ENCODE peak calls at places on chromosome 3, in ten cellular contexts. X, I, K, Y, B, G, C, A, U and W are unnamed samples.

GRCh38 chr3:80785475-80785874 is 976.0 kb downstream of the GBE1 start:
- DNase-seq in U (peak; percentile 9), I (no peak), X (no peak), Y (peak; percentile 19), B (no peak), A (no peak), G (no peak), K (no peak), C (no peak), W (no peak)

GRCh38 chr3:126450744-126451143 is 24.9 kb downstream of the ZXDC start:
- DNase-seq in B (no peak), A (no peak), Y (no peak), G (no peak), U (no peak), X (no peak), C (no peak), K (no peak), I (no peak), W (no peak)

GRCh38 chr3:55162031-55162784 is 234.3 kb upstream of the LRTM1 start:
- DNase-seq in B (no peak), G (no peak), Y (no peak), C (no peak), U (peak; percentile 65), I (no peak), K (no peak), A (no peak), X (no peak), W (no peak)

GRCh38 chr3:161349529-161350278 is 21.6 kb downstream of the SPTSSB start:
- DNase-seq in Y (peak; percentile 73), C (no peak), I (no peak), X (no peak), K (no peak), B (peak; percentile 88), U (peak; percentile 91), A (no peak), G (no peak), W (peak; percentile 98)

GRCh38 chr3:183278479-183279088 is 25.5 kb downstream of the B3GNT5 start:
- DNase-seq in C (no peak), X (no peak), I (no peak), U (no peak), B (no peak), G (no peak), K (no peak), A (no peak), Y (no peak), W (no peak)

GRCh38 chr3:69774029-69774428 is 34.8 kb downstream of the MITF start:
- DNase-seq in I (no peak), C (no peak), X (no peak), B (no peak), K (no peak), U (peak; percentile 9), G (no peak), Y (no peak), A (no peak), W (no peak)

GRCh38 chr3:72258786-72259185 is 473.8 kb upstream of the PROK2 start:
- DNase-seq in X (no peak), I (peak; percentile 26), U (no peak), C (no peak), A (no peak), K (no peak), G (no peak), Y (no peak), B (no peak), W (no peak)

GRCh38 chr3:127678611-127679533 is 6.1 kb downstream of the ABTB1 start:
- DNase-seq in Y (no peak), B (no peak), U (no peak), A (no peak), I (no peak), C (no peak), G (peak; percentile 35), X (no peak), K (no peak), W (no peak)

GRCh38 chr3:137191133-137191923 is 233.5 kb downstream of the IL20RB start:
- DNase-seq in K (no peak), Y (no peak), X (no peak), U (no peak), G (no peak), I (no peak), B (no peak), A (no peak), C (no peak), W (no peak)

GRCh38 chr3:32297366-32297765 is 58.9 kb downstream of the CMTM8 start:
- DNase-seq in X (no peak), I (no peak), Y (no peak), C (no peak), A (no peak), U (no peak), G (peak; percentile 51), K (no peak), B (no peak), W (no peak)

GRCh38 chr3:13877911-13878710 is 1.8 kb downstream of the WNT7A start:
- DNase-seq in G (no peak), I (peak; percentile 33), B (no peak), Y (no peak), C (peak; percentile 11), U (peak; percentile 31), A (no peak), X (no peak), K (no peak), W (no peak)

GRCh38 chr3:185781759-185782158 is 43.1 kb downstream of the IGF2BP2 start:
- DNase-seq in B (peak; percentile 70), I (no peak), X (no peak), G (no peak), Y (no peak), A (no peak), C (no peak), K (no peak), U (peak; percentile 79), W (no peak)

GRCh38 chr3:38907426-38907825 is 91.4 kb upstream of the SCN10A start:
- DNase-seq in G (no peak), U (no peak), B (peak; percentile 4), Y (no peak), X (no peak), C (no peak), I (no peak), K (no peak), A (no peak), W (no peak)

GRCh38 chr3:126009181-126009580 is 40.2 kb downstream of the ROPN1B start:
- DNase-seq in K (no peak), Y (no peak), G (no peak), B (no peak), X (no peak), I (no peak), A (no peak), U (no peak), C (no peak), W (no peak)

GRCh38 chr3:170475091-170475705 is 56.5 kb downstream of the CLDN11 start:
- DNase-seq in K (no peak), X (no peak), C (no peak), I (no peak), B (no peak), Y (no peak), G (no peak), A (no peak), U (no peak), W (no peak)

GRCh38 chr3:38454179-38454883 is 641 bp downstream of the ACVR2B start:
- DNase-seq in Y (peak; percentile 18), G (peak; percentile 73), U (peak; percentile 66), C (peak; percentile 15), X (no peak), A (peak; percentile 20), K (peak; percentile 76), I (peak; percentile 40), B (no peak), W (no peak)

GRCh38 chr3:172209333-172210321 is 170.2 kb downstream of the FNDC3B start:
- DNase-seq in U (no peak), A (no peak), Y (no peak), X (no peak), C (peak; percentile 98), B (no peak), K (no peak), I (no peak), G (no peak), W (no peak)

GRCh38 chr3:144652573-144652972 is 681.0 kb downstream of the DIPK2A start:
- DNase-seq in C (no peak), K (no peak), X (no peak), Y (no peak), U (no peak), B (no peak), G (no peak), I (no peak), A (no peak), W (no peak)

GRCh38 chr3:23055733-23056376 is 147.3 kb upstream of the UBE2E2 start:
- DNase-seq in K (no peak), A (no peak), Y (no peak), C (no peak), X (no peak), U (peak; percentile 83), B (peak; percentile 85), I (no peak), G (no peak), W (no peak)

GRCh38 chr3:23117856-23118255 is 85.3 kb upstream of the UBE2E2 start:
- DNase-seq in K (no peak), A (no peak), Y (no peak), C (no peak), X (no peak), B (no peak), I (no peak), G (no peak), U (no peak), W (no peak)

GRCh38 chr3:198028718-198029117 is 68.7 kb downstream of the LMLN start:
- DNase-seq in X (no peak), K (no peak), A (no peak), B (peak; percentile 61), G (no peak), C (no peak), U (peak; percentile 26), I (no peak), Y (no peak), W (no peak)

GRCh38 chr3:7876741-7877297 is 624.8 kb upstream of the LMCD1 start:
- DNase-seq in Y (peak; percentile 60), B (no peak), I (no peak), A (no peak), X (no peak), U (peak; percentile 47), K (no peak), G (no peak), C (no peak), W (no peak)

GRCh38 chr3:14125193-14126016 is 553 bp downstream of the TMEM43 start:
- DNase-seq in B (peak; percentile 82), Y (peak; percentile 74), K (no peak), I (peak; percentile 58), A (peak; percentile 27), C (no peak), X (peak; percentile 28), U (peak; percentile 94), G (peak; percentile 83), W (peak; percentile 79)

GRCh38 chr3:117885046-117885445 is 1149.6 kb downstream of the IGSF11 start:
- DNase-seq in G (no peak), U (peak; percentile 19), A (no peak), K (no peak), I (no peak), Y (no peak), B (no peak), C (no peak), X (no peak), W (no peak)

GRCh38 chr3:88986834-88987233 is 120.6 kb upstream of the EPHA3 start:
- DNase-seq in U (peak; percentile 11), C (no peak), X (no peak), A (no peak), G (no peak), Y (no peak), K (no peak), I (no peak), B (peak; percentile 41), W (peak; percentile 43)

GRCh38 chr3:50204804-50205718 is at the start of gene SLC38A3:
- DNase-seq in Y (no peak), X (no peak), C (no peak), B (no peak), G (no peak), K (peak; percentile 80), I (peak; percentile 58), A (peak; percentile 12), U (peak; percentile 58), W (no peak)

GRCh38 chr3:42489116-42489936 is 13.1 kb upstream of the VIPR1 start:
- DNase-seq in C (no peak), X (no peak), Y (peak; percentile 71), U (no peak), K (no peak), B (no peak), G (no peak), A (no peak), I (no peak), W (no peak)

GRCh38 chr3:187744169-187745151 is 808 bp downstream of the BCL6 start:
- DNase-seq in Y (peak; percentile 57), B (no peak), X (peak; percentile 21), K (no peak), U (peak; percentile 72), C (peak; percentile 32), A (no peak), I (peak; percentile 43), G (peak; percentile 81), W (no peak)